ENCODE peak calls at places on chromosomes 16 and 17, in ten cellular contexts. One of them, this sample, is unnamed.

GRCh38 chr16:8751481-8752311 is 45.7 kb downstream of the TMEM186 start:
- DNase-seq in GM23338: peak
- DNase-seq in dorsolateral prefrontal cortex: no peak
- DNase-seq in AG04450: peak
- DNase-seq in PC-3: peak
- DNase-seq in ascending aorta: no peak
- DNase-seq in tibial nerve: no peak
- DNase-seq in coronary artery: no peak
- DNase-seq in pancreas: peak
- DNase-seq in thoracic aorta: no peak
- DNase-seq in this sample: no peak

GRCh38 chr16:4586297-4586696 is 28.4 kb downstream of the UBALD1 start:
- DNase-seq in GM23338: no peak
- DNase-seq in dorsolateral prefrontal cortex: no peak
- DNase-seq in AG04450: no peak
- DNase-seq in PC-3: no peak
- DNase-seq in ascending aorta: no peak
- DNase-seq in tibial nerve: no peak
- DNase-seq in coronary artery: no peak
- DNase-seq in pancreas: no peak
- DNase-seq in thoracic aorta: no peak
- DNase-seq in this sample: no peak

GRCh38 chr17:39244016-39244599 is 18.4 kb upstream of the STAC2 start:
- DNase-seq in GM23338: peak
- DNase-seq in dorsolateral prefrontal cortex: no peak
- DNase-seq in AG04450: no peak
- DNase-seq in PC-3: no peak
- DNase-seq in ascending aorta: no peak
- DNase-seq in tibial nerve: no peak
- DNase-seq in coronary artery: no peak
- DNase-seq in pancreas: no peak
- DNase-seq in thoracic aorta: no peak
- DNase-seq in this sample: no peak

GRCh38 chr16:78816499-78817441 is 717.3 kb downstream of the WWOX start:
- DNase-seq in GM23338: no peak
- DNase-seq in dorsolateral prefrontal cortex: no peak
- DNase-seq in AG04450: no peak
- DNase-seq in PC-3: no peak
- DNase-seq in ascending aorta: peak
- DNase-seq in tibial nerve: no peak
- DNase-seq in coronary artery: no peak
- DNase-seq in pancreas: peak
- DNase-seq in thoracic aorta: no peak
- DNase-seq in this sample: no peak

GRCh38 chr17:4806420-4806769 is 557 bp upstream of the PLD2 start:
- DNase-seq in GM23338: peak
- DNase-seq in dorsolateral prefrontal cortex: no peak
- DNase-seq in AG04450: no peak
- DNase-seq in PC-3: no peak
- DNase-seq in ascending aorta: no peak
- DNase-seq in tibial nerve: no peak
- DNase-seq in coronary artery: no peak
- DNase-seq in pancreas: no peak
- DNase-seq in thoracic aorta: no peak
- DNase-seq in this sample: peak

GRCh38 chr16:21663889-21664647 is at the start of gene OTOA:
- DNase-seq in GM23338: peak
- DNase-seq in dorsolateral prefrontal cortex: peak
- DNase-seq in AG04450: no peak
- DNase-seq in PC-3: no peak
- DNase-seq in ascending aorta: peak
- DNase-seq in tibial nerve: no peak
- DNase-seq in coronary artery: no peak
- DNase-seq in pancreas: no peak
- DNase-seq in thoracic aorta: no peak
- DNase-seq in this sample: no peak

GRCh38 chr17:5789443-5789842 is 205.1 kb upstream of the NLRP1 start:
- DNase-seq in GM23338: no peak
- DNase-seq in dorsolateral prefrontal cortex: no peak
- DNase-seq in AG04450: no peak
- DNase-seq in PC-3: no peak
- DNase-seq in ascending aorta: no peak
- DNase-seq in tibial nerve: no peak
- DNase-seq in coronary artery: no peak
- DNase-seq in pancreas: no peak
- DNase-seq in thoracic aorta: no peak
- DNase-seq in this sample: no peak

GRCh38 chr17:68733241-68734176 is 132.3 kb upstream of the FAM20A start:
- DNase-seq in GM23338: peak
- DNase-seq in dorsolateral prefrontal cortex: no peak
- DNase-seq in AG04450: peak
- DNase-seq in PC-3: no peak
- DNase-seq in ascending aorta: no peak
- DNase-seq in tibial nerve: no peak
- DNase-seq in coronary artery: no peak
- DNase-seq in pancreas: peak
- DNase-seq in thoracic aorta: no peak
- DNase-seq in this sample: no peak

GRCh38 chr17:29588561-29589411 is 662 bp downstream of the GIT1 start:
- DNase-seq in GM23338: peak
- DNase-seq in dorsolateral prefrontal cortex: peak
- DNase-seq in AG04450: no peak
- DNase-seq in PC-3: peak
- DNase-seq in ascending aorta: no peak
- DNase-seq in tibial nerve: no peak
- DNase-seq in coronary artery: no peak
- DNase-seq in pancreas: no peak
- DNase-seq in thoracic aorta: no peak
- DNase-seq in this sample: peak

GRCh38 chr17:77819497-77819896 is 139.0 kb upstream of the TNRC6C start:
- DNase-seq in GM23338: peak
- DNase-seq in dorsolateral prefrontal cortex: no peak
- DNase-seq in AG04450: no peak
- DNase-seq in PC-3: no peak
- DNase-seq in ascending aorta: no peak
- DNase-seq in tibial nerve: no peak
- DNase-seq in coronary artery: no peak
- DNase-seq in pancreas: no peak
- DNase-seq in thoracic aorta: no peak
- DNase-seq in this sample: no peak

GRCh38 chr17:43360739-43361498 is 37.9 kb upstream of the ARL4D start:
- DNase-seq in GM23338: no peak
- DNase-seq in dorsolateral prefrontal cortex: peak
- DNase-seq in AG04450: peak
- DNase-seq in PC-3: peak
- DNase-seq in ascending aorta: peak
- DNase-seq in tibial nerve: peak
- DNase-seq in coronary artery: peak
- DNase-seq in pancreas: peak
- DNase-seq in thoracic aorta: peak
- DNase-seq in this sample: peak

GRCh38 chr17:45149669-45150603 is 1.7 kb downstream of the HEXIM1 start:
- DNase-seq in GM23338: peak
- DNase-seq in dorsolateral prefrontal cortex: peak
- DNase-seq in AG04450: no peak
- DNase-seq in PC-3: peak
- DNase-seq in ascending aorta: peak
- DNase-seq in tibial nerve: peak
- DNase-seq in coronary artery: peak
- DNase-seq in pancreas: peak
- DNase-seq in thoracic aorta: no peak
- DNase-seq in this sample: peak

GRCh38 chr16:77882359-77882758 is 94.0 kb downstream of the VAT1L start:
- DNase-seq in GM23338: no peak
- DNase-seq in dorsolateral prefrontal cortex: no peak
- DNase-seq in AG04450: no peak
- DNase-seq in PC-3: no peak
- DNase-seq in ascending aorta: no peak
- DNase-seq in tibial nerve: no peak
- DNase-seq in coronary artery: no peak
- DNase-seq in pancreas: no peak
- DNase-seq in thoracic aorta: no peak
- DNase-seq in this sample: no peak

DNA sequence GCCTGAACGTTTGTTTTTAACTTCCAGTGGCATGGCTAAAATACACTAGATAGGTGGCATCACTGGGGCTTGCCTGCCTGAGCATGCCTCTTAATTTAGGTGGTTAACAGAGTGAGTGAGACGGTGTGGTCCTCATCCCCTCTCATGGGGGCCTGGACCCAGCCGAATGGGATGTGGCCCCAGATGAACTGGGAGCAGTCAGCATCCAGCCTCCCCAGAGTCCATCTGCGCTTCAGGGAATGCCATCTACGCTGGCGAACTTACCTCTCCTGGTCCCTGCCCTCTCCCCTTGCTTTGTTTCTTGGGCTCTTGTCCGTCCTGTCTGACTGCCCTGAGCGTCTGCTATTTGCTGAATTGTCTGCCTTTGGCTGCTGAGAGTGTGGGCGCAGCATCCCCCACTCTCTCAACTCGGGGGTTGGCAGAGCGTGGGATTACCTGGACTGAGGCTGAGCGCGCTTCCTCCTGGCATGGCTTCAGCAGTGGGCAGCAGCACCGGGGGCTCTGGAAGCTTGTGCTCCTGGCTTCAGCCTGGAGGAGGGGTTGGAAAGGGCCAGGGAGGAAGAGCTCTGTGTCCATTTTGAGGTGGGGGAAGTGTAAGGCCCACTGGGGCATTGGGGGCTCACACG is 2.1 kb downstream of the RAB40C start:
- DNase-seq in GM23338: no peak
- DNase-seq in dorsolateral prefrontal cortex: no peak
- DNase-seq in AG04450: no peak
- DNase-seq in PC-3: no peak
- DNase-seq in ascending aorta: no peak
- DNase-seq in tibial nerve: no peak
- DNase-seq in coronary artery: no peak
- DNase-seq in pancreas: peak
- DNase-seq in thoracic aorta: no peak
- DNase-seq in this sample: no peak
- H3K4me3 ChIP-seq in GM23338: no peak
- H3K4me3 ChIP-seq in dorsolateral prefrontal cortex: peak
- H3K4me3 ChIP-seq in AG04450: no peak
- H3K4me3 ChIP-seq in PC-3: no peak
- H3K4me3 ChIP-seq in ascending aorta: peak
- H3K4me3 ChIP-seq in tibial nerve: no peak
- H3K4me3 ChIP-seq in coronary artery: no peak
- H3K4me3 ChIP-seq in pancreas: no peak
- H3K4me3 ChIP-seq in thoracic aorta: no peak
- H3K4me3 ChIP-seq in this sample: no peak

GRCh38 chr16:80984124-80984892 is 22.4 kb downstream of the CMC2 start:
- DNase-seq in GM23338: no peak
- DNase-seq in dorsolateral prefrontal cortex: no peak
- DNase-seq in AG04450: no peak
- DNase-seq in PC-3: no peak
- DNase-seq in ascending aorta: no peak
- DNase-seq in tibial nerve: no peak
- DNase-seq in coronary artery: no peak
- DNase-seq in pancreas: no peak
- DNase-seq in thoracic aorta: no peak
- DNase-seq in this sample: no peak
- H3K27ac ChIP-seq in GM23338: no peak
- H3K27ac ChIP-seq in dorsolateral prefrontal cortex: no peak
- H3K27ac ChIP-seq in AG04450: no peak
- H3K27ac ChIP-seq in PC-3: no peak
- H3K27ac ChIP-seq in ascending aorta: no peak
- H3K27ac ChIP-seq in tibial nerve: no peak
- H3K27ac ChIP-seq in coronary artery: no peak
- H3K27ac ChIP-seq in pancreas: no peak
- H3K27ac ChIP-seq in thoracic aorta: no peak
- H3K27ac ChIP-seq in this sample: no peak

GRCh38 chr17:76704799-76705198 is 6.0 kb downstream of the MXRA7 start:
- DNase-seq in GM23338: no peak
- DNase-seq in dorsolateral prefrontal cortex: no peak
- DNase-seq in AG04450: no peak
- DNase-seq in PC-3: no peak
- DNase-seq in ascending aorta: no peak
- DNase-seq in tibial nerve: no peak
- DNase-seq in coronary artery: no peak
- DNase-seq in pancreas: no peak
- DNase-seq in thoracic aorta: no peak
- DNase-seq in this sample: no peak
- H3K4me3 ChIP-seq in GM23338: no peak
- H3K4me3 ChIP-seq in dorsolateral prefrontal cortex: no peak
- H3K4me3 ChIP-seq in AG04450: no peak
- H3K4me3 ChIP-seq in PC-3: no peak
- H3K4me3 ChIP-seq in ascending aorta: no peak
- H3K4me3 ChIP-seq in tibial nerve: no peak
- H3K4me3 ChIP-seq in coronary artery: no peak
- H3K4me3 ChIP-seq in pancreas: no peak
- H3K4me3 ChIP-seq in thoracic aorta: no peak
- H3K4me3 ChIP-seq in this sample: no peak

GRCh38 chr16:74718741-74719610 is 18.3 kb upstream of the MLKL start:
- DNase-seq in GM23338: no peak
- DNase-seq in dorsolateral prefrontal cortex: no peak
- DNase-seq in AG04450: no peak
- DNase-seq in PC-3: no peak
- DNase-seq in ascending aorta: no peak
- DNase-seq in tibial nerve: no peak
- DNase-seq in coronary artery: no peak
- DNase-seq in pancreas: no peak
- DNase-seq in thoracic aorta: no peak
- DNase-seq in this sample: no peak

GRCh38 chr16:74718140-74718539 is 17.5 kb upstream of the MLKL start:
- DNase-seq in GM23338: no peak
- DNase-seq in dorsolateral prefrontal cortex: no peak
- DNase-seq in AG04450: no peak
- DNase-seq in PC-3: no peak
- DNase-seq in ascending aorta: no peak
- DNase-seq in tibial nerve: no peak
- DNase-seq in coronary artery: no peak
- DNase-seq in pancreas: no peak
- DNase-seq in thoracic aorta: no peak
- DNase-seq in this sample: no peak

GRCh38 chr16:74713876-74714275 is 13.2 kb upstream of the MLKL start:
- DNase-seq in GM23338: no peak
- DNase-seq in dorsolateral prefrontal cortex: no peak
- DNase-seq in AG04450: no peak
- DNase-seq in PC-3: no peak
- DNase-seq in ascending aorta: no peak
- DNase-seq in tibial nerve: no peak
- DNase-seq in coronary artery: peak
- DNase-seq in pancreas: no peak
- DNase-seq in thoracic aorta: no peak
- DNase-seq in this sample: no peak

GRCh38 chr16:74717367-74717766 is 16.7 kb upstream of the MLKL start:
- DNase-seq in GM23338: no peak
- DNase-seq in dorsolateral prefrontal cortex: no peak
- DNase-seq in AG04450: no peak
- DNase-seq in PC-3: no peak
- DNase-seq in ascending aorta: no peak
- DNase-seq in tibial nerve: no peak
- DNase-seq in coronary artery: no peak
- DNase-seq in pancreas: no peak
- DNase-seq in thoracic aorta: no peak
- DNase-seq in this sample: no peak

DNA sequence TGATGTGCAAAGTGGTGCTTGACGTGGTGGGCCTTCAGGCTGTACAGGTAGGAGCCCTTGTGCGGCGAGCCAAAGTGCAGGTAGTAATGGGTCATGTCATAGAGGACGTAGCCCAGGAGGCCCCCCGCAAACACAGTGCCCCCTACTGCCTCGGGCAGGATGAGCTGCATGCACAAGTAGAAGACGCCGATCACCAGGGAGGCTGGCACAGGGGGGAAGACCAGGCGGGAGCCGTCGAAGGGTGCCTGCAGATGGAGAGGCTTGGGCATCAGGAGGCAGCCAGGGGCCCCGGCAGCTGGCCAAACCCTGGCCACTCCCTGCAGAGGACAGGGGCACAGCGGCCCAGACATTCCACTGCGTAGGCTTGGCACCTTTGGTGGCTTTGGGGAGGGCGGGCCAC is 15.7 kb upstream of the MLKL start:
- DNase-seq in GM23338: no peak
- DNase-seq in dorsolateral prefrontal cortex: no peak
- DNase-seq in AG04450: no peak
- DNase-seq in PC-3: no peak
- DNase-seq in ascending aorta: no peak
- DNase-seq in tibial nerve: no peak
- DNase-seq in coronary artery: peak
- DNase-seq in pancreas: no peak
- DNase-seq in thoracic aorta: no peak
- DNase-seq in this sample: no peak
- H3K27ac ChIP-seq in GM23338: no peak
- H3K27ac ChIP-seq in dorsolateral prefrontal cortex: peak
- H3K27ac ChIP-seq in AG04450: no peak
- H3K27ac ChIP-seq in PC-3: no peak
- H3K27ac ChIP-seq in ascending aorta: no peak
- H3K27ac ChIP-seq in tibial nerve: no peak
- H3K27ac ChIP-seq in coronary artery: no peak
- H3K27ac ChIP-seq in pancreas: no peak
- H3K27ac ChIP-seq in thoracic aorta: no peak
- H3K27ac ChIP-seq in this sample: no peak